ENCODE peak calls at places on chromosome 3, in nine cellular contexts. One of them, this sample, is unnamed.

GRCh38 chr3:100002599-100003350 is 111.5 kb downstream of the FILIP1L start:
- DNase-seq in GM19239: no peak
- DNase-seq in EL: peak
- DNase-seq in skeletal muscle cell: peak
- DNase-seq in cardiac muscle cell: no peak
- DNase-seq in brain microvascular endothelial cell: peak
- DNase-seq in 8988T: no peak
- DNase-seq in mucosa of gallbladder: peak
- DNase-seq in activated CD8-positive, alpha-beta memory T cell treated with anti-CD3 and anti-CD28 coated beads, Interleukin-2, amount 50 U/mL, for 48 hours: no peak
- DNase-seq in this sample: no peak

GRCh38 chr3:49715611-49716121 is 3.8 kb downstream of the AMIGO3 start:
- DNase-seq in GM19239: no peak
- DNase-seq in EL: no peak
- DNase-seq in skeletal muscle cell: no peak
- DNase-seq in cardiac muscle cell: no peak
- DNase-seq in brain microvascular endothelial cell: no peak
- DNase-seq in 8988T: no peak
- DNase-seq in mucosa of gallbladder: no peak
- DNase-seq in activated CD8-positive, alpha-beta memory T cell treated with anti-CD3 and anti-CD28 coated beads, Interleukin-2, amount 50 U/mL, for 48 hours: no peak
- DNase-seq in this sample: no peak

GRCh38 chr3:177195941-177196472 is 1.3 kb downstream of the TBL1XR1 start:
- DNase-seq in GM19239: peak
- DNase-seq in EL: no peak
- DNase-seq in skeletal muscle cell: no peak
- DNase-seq in cardiac muscle cell: peak
- DNase-seq in brain microvascular endothelial cell: no peak
- DNase-seq in 8988T: no peak
- DNase-seq in mucosa of gallbladder: no peak
- DNase-seq in activated CD8-positive, alpha-beta memory T cell treated with anti-CD3 and anti-CD28 coated beads, Interleukin-2, amount 50 U/mL, for 48 hours: no peak
- DNase-seq in this sample: no peak

GRCh38 chr3:102078864-102079808 is 229.8 kb downstream of the NFKBIZ start:
- DNase-seq in GM19239: no peak
- DNase-seq in EL: no peak
- DNase-seq in skeletal muscle cell: no peak
- DNase-seq in cardiac muscle cell: peak
- DNase-seq in brain microvascular endothelial cell: no peak
- DNase-seq in 8988T: no peak
- DNase-seq in mucosa of gallbladder: no peak
- DNase-seq in activated CD8-positive, alpha-beta memory T cell treated with anti-CD3 and anti-CD28 coated beads, Interleukin-2, amount 50 U/mL, for 48 hours: no peak
- DNase-seq in this sample: no peak

GRCh38 chr3:10992017-10992945 is at the start of gene SLC6A1:
- DNase-seq in GM19239: no peak
- DNase-seq in EL: no peak
- DNase-seq in skeletal muscle cell: no peak
- DNase-seq in cardiac muscle cell: peak
- DNase-seq in brain microvascular endothelial cell: no peak
- DNase-seq in 8988T: no peak
- DNase-seq in mucosa of gallbladder: no peak
- DNase-seq in activated CD8-positive, alpha-beta memory T cell treated with anti-CD3 and anti-CD28 coated beads, Interleukin-2, amount 50 U/mL, for 48 hours: no peak
- DNase-seq in this sample: no peak

GRCh38 chr3:108976058-108976457 is 22.4 kb upstream of the GUCA1C start:
- DNase-seq in GM19239: no peak
- DNase-seq in EL: no peak
- DNase-seq in skeletal muscle cell: no peak
- DNase-seq in cardiac muscle cell: no peak
- DNase-seq in brain microvascular endothelial cell: no peak
- DNase-seq in 8988T: no peak
- DNase-seq in mucosa of gallbladder: no peak
- DNase-seq in activated CD8-positive, alpha-beta memory T cell treated with anti-CD3 and anti-CD28 coated beads, Interleukin-2, amount 50 U/mL, for 48 hours: no peak
- DNase-seq in this sample: no peak

GRCh38 chr3:121747976-121748375 is 1.6 kb downstream of the GOLGB1 start:
- DNase-seq in GM19239: no peak
- DNase-seq in EL: peak
- DNase-seq in skeletal muscle cell: no peak
- DNase-seq in cardiac muscle cell: no peak
- DNase-seq in brain microvascular endothelial cell: no peak
- DNase-seq in 8988T: no peak
- DNase-seq in mucosa of gallbladder: no peak
- DNase-seq in activated CD8-positive, alpha-beta memory T cell treated with anti-CD3 and anti-CD28 coated beads, Interleukin-2, amount 50 U/mL, for 48 hours: no peak
- DNase-seq in this sample: no peak

GRCh38 chr3:112650472-112650871 is 9.5 kb upstream of the CCDC80 start:
- DNase-seq in GM19239: no peak
- DNase-seq in EL: peak
- DNase-seq in skeletal muscle cell: no peak
- DNase-seq in cardiac muscle cell: no peak
- DNase-seq in brain microvascular endothelial cell: no peak
- DNase-seq in 8988T: no peak
- DNase-seq in mucosa of gallbladder: no peak
- DNase-seq in activated CD8-positive, alpha-beta memory T cell treated with anti-CD3 and anti-CD28 coated beads, Interleukin-2, amount 50 U/mL, for 48 hours: no peak
- DNase-seq in this sample: no peak

GRCh38 chr3:16063603-16064002 is 110.9 kb upstream of the GALNT15 start:
- DNase-seq in GM19239: no peak
- DNase-seq in EL: no peak
- DNase-seq in skeletal muscle cell: no peak
- DNase-seq in cardiac muscle cell: no peak
- DNase-seq in brain microvascular endothelial cell: no peak
- DNase-seq in 8988T: no peak
- DNase-seq in mucosa of gallbladder: no peak
- DNase-seq in activated CD8-positive, alpha-beta memory T cell treated with anti-CD3 and anti-CD28 coated beads, Interleukin-2, amount 50 U/mL, for 48 hours: no peak
- DNase-seq in this sample: no peak

GRCh38 chr3:8662594-8662993 is 18.0 kb upstream of the SSUH2 start:
- DNase-seq in GM19239: no peak
- DNase-seq in EL: no peak
- DNase-seq in skeletal muscle cell: no peak
- DNase-seq in cardiac muscle cell: no peak
- DNase-seq in brain microvascular endothelial cell: no peak
- DNase-seq in 8988T: no peak
- DNase-seq in mucosa of gallbladder: no peak
- DNase-seq in activated CD8-positive, alpha-beta memory T cell treated with anti-CD3 and anti-CD28 coated beads, Interleukin-2, amount 50 U/mL, for 48 hours: no peak
- DNase-seq in this sample: no peak

GRCh38 chr3:152376351-152377183 is 107.8 kb downstream of the MBNL1 start:
- DNase-seq in GM19239: no peak
- DNase-seq in EL: peak
- DNase-seq in skeletal muscle cell: peak
- DNase-seq in cardiac muscle cell: no peak
- DNase-seq in brain microvascular endothelial cell: no peak
- DNase-seq in 8988T: no peak
- DNase-seq in mucosa of gallbladder: no peak
- DNase-seq in activated CD8-positive, alpha-beta memory T cell treated with anti-CD3 and anti-CD28 coated beads, Interleukin-2, amount 50 U/mL, for 48 hours: no peak
- DNase-seq in this sample: no peak

GRCh38 chr3:15645740-15646490 is 44.4 kb downstream of the BTD start:
- DNase-seq in GM19239: no peak
- DNase-seq in EL: peak
- DNase-seq in skeletal muscle cell: peak
- DNase-seq in cardiac muscle cell: no peak
- DNase-seq in brain microvascular endothelial cell: peak
- DNase-seq in 8988T: no peak
- DNase-seq in mucosa of gallbladder: no peak
- DNase-seq in activated CD8-positive, alpha-beta memory T cell treated with anti-CD3 and anti-CD28 coated beads, Interleukin-2, amount 50 U/mL, for 48 hours: no peak
- DNase-seq in this sample: no peak

GRCh38 chr3:182490601-182491485 is 302.5 kb upstream of the ATP11B start:
- DNase-seq in GM19239: no peak
- DNase-seq in EL: peak
- DNase-seq in skeletal muscle cell: no peak
- DNase-seq in cardiac muscle cell: peak
- DNase-seq in brain microvascular endothelial cell: no peak
- DNase-seq in 8988T: peak
- DNase-seq in mucosa of gallbladder: no peak
- DNase-seq in activated CD8-positive, alpha-beta memory T cell treated with anti-CD3 and anti-CD28 coated beads, Interleukin-2, amount 50 U/mL, for 48 hours: no peak
- DNase-seq in this sample: no peak

GRCh38 chr3:149620291-149621020 is 37.4 kb downstream of the WWTR1 start:
- DNase-seq in GM19239: no peak
- DNase-seq in EL: peak
- DNase-seq in skeletal muscle cell: peak
- DNase-seq in cardiac muscle cell: no peak
- DNase-seq in brain microvascular endothelial cell: peak
- DNase-seq in 8988T: no peak
- DNase-seq in mucosa of gallbladder: no peak
- DNase-seq in activated CD8-positive, alpha-beta memory T cell treated with anti-CD3 and anti-CD28 coated beads, Interleukin-2, amount 50 U/mL, for 48 hours: no peak
- DNase-seq in this sample: no peak

GRCh38 chr3:46566040-46566631 is at the start of gene LRRC2:
- DNase-seq in GM19239: no peak
- DNase-seq in EL: peak
- DNase-seq in skeletal muscle cell: peak
- DNase-seq in cardiac muscle cell: peak
- DNase-seq in brain microvascular endothelial cell: peak
- DNase-seq in 8988T: peak
- DNase-seq in mucosa of gallbladder: peak
- DNase-seq in activated CD8-positive, alpha-beta memory T cell treated with anti-CD3 and anti-CD28 coated beads, Interleukin-2, amount 50 U/mL, for 48 hours: no peak
- DNase-seq in this sample: no peak

GRCh38 chr3:120988994-120989393 is 81.0 kb downstream of the STXBP5L start:
- DNase-seq in GM19239: no peak
- DNase-seq in EL: no peak
- DNase-seq in skeletal muscle cell: no peak
- DNase-seq in cardiac muscle cell: no peak
- DNase-seq in brain microvascular endothelial cell: no peak
- DNase-seq in 8988T: no peak
- DNase-seq in mucosa of gallbladder: no peak
- DNase-seq in activated CD8-positive, alpha-beta memory T cell treated with anti-CD3 and anti-CD28 coated beads, Interleukin-2, amount 50 U/mL, for 48 hours: no peak
- DNase-seq in this sample: no peak

GRCh38 chr3:152338159-152338720 is 69.5 kb downstream of the MBNL1 start:
- DNase-seq in GM19239: no peak
- DNase-seq in EL: no peak
- DNase-seq in skeletal muscle cell: no peak
- DNase-seq in cardiac muscle cell: no peak
- DNase-seq in brain microvascular endothelial cell: no peak
- DNase-seq in 8988T: no peak
- DNase-seq in mucosa of gallbladder: no peak
- DNase-seq in activated CD8-positive, alpha-beta memory T cell treated with anti-CD3 and anti-CD28 coated beads, Interleukin-2, amount 50 U/mL, for 48 hours: no peak
- DNase-seq in this sample: no peak

This sample was measured in activated T-helper 9 cell treated with anti-CD3 and anti-CD28 coated beads, Interleukin-2, amount 50 U/mL, for 16 hours.